ENCODE peak calls at places on chromosomes 7 and 10, in nine cellular contexts. G is H1, Q is psoas muscle, Z is ovary, F is astrocyte of the spinal cord, M is brain microvascular endothelial cell, D is astrocyte of the cerebellum, E is Calu3, R is bronchial epithelial cell. W is an unnamed sample.

GRCh38 chr7:143172354-143172753 is 10.9 kb upstream of the TAS2R39 start:
- DNase-seq in G (no peak), Q (peak; percentile 73), Z (no peak), F (no peak), M (no peak), D (no peak), E (peak; percentile 71), R (peak; percentile 56), W (peak; percentile 29)

GRCh38 chr7:105429746-105430612 is 41.3 kb upstream of the SRPK2 start:
- DNase-seq in G (no peak), Q (no peak), Z (no peak), F (peak; percentile 49), M (peak; percentile 52), D (no peak), E (peak; percentile 50), R (peak; percentile 63), W (peak; percentile 60)

GRCh38 chr10:107546239-107546638 is 381.7 kb upstream of the SORCS1 start:
- DNase-seq in G (no peak), Q (no peak), Z (no peak), F (peak; percentile 41), M (peak; percentile 44), D (no peak), E (no peak), R (peak; percentile 95), W (peak; percentile 47)

GRCh38 chr7:155356323-155357105 is 58.8 kb downstream of the INSIG1 start:
- DNase-seq in G (no peak), Q (peak; percentile 15), Z (no peak), F (peak; percentile 25), M (peak; percentile 18), D (no peak), E (peak; percentile 66), R (peak; percentile 20), W (no peak)

GRCh38 chr7:141421306-141421705 is 129.9 kb upstream of the AGK start:
- DNase-seq in G (no peak), Q (no peak), Z (no peak), F (no peak), M (no peak), D (no peak), E (no peak), R (no peak), W (no peak)

GRCh38 chr10:110649652-110650264 is 5.6 kb downstream of the RBM20 start:
- DNase-seq in G (no peak), Q (no peak), Z (no peak), F (no peak), M (no peak), D (no peak), E (no peak), R (no peak), W (no peak)

GRCh38 chr7:134720091-134720935 is 59.1 kb upstream of the CALD1 start:
- DNase-seq in G (no peak), Q (no peak), Z (no peak), F (peak; percentile 81), M (peak; percentile 40), D (no peak), E (no peak), R (no peak), W (no peak)

GRCh38 chr7:129612112-129613015 is 844 bp downstream of the NRF1 start:
- DNase-seq in G (no peak), Q (peak; percentile 78), Z (peak; percentile 68), F (peak; percentile 55), M (no peak), D (peak; percentile 19), E (peak; percentile 28), R (peak; percentile 50), W (peak; percentile 61)

GRCh38 chr7:27921081-27921836 is 181.3 kb downstream of the TAX1BP1 start:
- DNase-seq in G (peak; percentile 41), Q (no peak), Z (peak; percentile 25), F (peak; percentile 89), M (peak; percentile 70), D (peak; percentile 81), E (peak; percentile 70), R (peak; percentile 73), W (peak; percentile 91)

GRCh38 chr7:30252885-30253795 is 31.3 kb upstream of the ZNRF2 start:
- DNase-seq in G (no peak), Q (peak; percentile 77), Z (peak; percentile 26), F (peak; percentile 71), M (peak; percentile 31), D (peak; percentile 35), E (peak; percentile 73), R (peak; percentile 44), W (peak; percentile 84)

GRCh38 chr10:11573497-11573896 is 38.0 kb downstream of the USP6NL start:
- DNase-seq in G (no peak), Q (no peak), Z (no peak), F (peak; percentile 30), M (peak; percentile 5), D (no peak), E (no peak), R (no peak), W (peak; percentile 66)

GRCh38 chr10:121667948-121668335 is 69.7 kb upstream of the FGFR2 start:
- DNase-seq in G (no peak), Q (no peak), Z (no peak), F (peak; percentile 19), M (no peak), D (peak; percentile 1), E (no peak), R (peak; percentile 85), W (no peak)

DNA sequence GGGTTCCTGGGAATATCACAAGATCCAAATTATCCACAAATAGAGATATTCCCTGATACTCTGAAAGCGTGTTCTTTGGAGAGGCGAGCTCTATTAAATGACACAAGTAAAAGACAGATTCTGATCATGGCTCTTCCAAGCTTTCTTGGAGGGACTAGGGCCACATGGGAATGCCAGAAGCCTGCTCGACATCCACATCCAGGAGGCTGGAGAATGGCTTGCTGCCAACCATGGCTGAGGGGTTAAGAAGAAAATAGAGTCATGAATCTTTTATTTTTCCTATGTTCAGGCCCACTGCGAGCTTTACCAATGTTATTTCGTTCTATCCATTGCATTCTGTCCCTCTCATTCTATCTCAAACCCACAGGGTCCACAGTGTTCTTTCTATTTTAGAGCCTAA is 1018.0 kb upstream of the CELF2 start:
- DNase-seq in G (no peak), Q (no peak), Z (no peak), F (no peak), M (no peak), D (no peak), E (no peak), R (no peak), W (no peak)
- TF ChIP-seq CTCF in G (no peak), Q (no peak), Z (no peak), F (no peak), M (no peak), D (no peak), E (no peak), R (no peak), W (no peak)

GRCh38 chr7:46389131-46389530 is 468.1 kb upstream of the IGFBP3 start:
- DNase-seq in G (no peak), Q (no peak), Z (no peak), F (no peak), M (no peak), D (no peak), E (no peak), R (no peak), W (no peak)

GRCh38 chr7:46393142-46393541 is 472.1 kb upstream of the IGFBP3 start:
- DNase-seq in G (no peak), Q (no peak), Z (no peak), F (no peak), M (no peak), D (no peak), E (no peak), R (no peak), W (no peak)

GRCh38 chr7:46387646-46388045 is 466.6 kb upstream of the IGFBP3 start:
- DNase-seq in G (no peak), Q (no peak), Z (no peak), F (peak; percentile 27), M (peak; percentile 45), D (no peak), E (no peak), R (peak; percentile 41), W (peak; percentile 88)

GRCh38 chr7:46391215-46391614 is 470.1 kb upstream of the IGFBP3 start:
- DNase-seq in G (no peak), Q (no peak), Z (no peak), F (peak; percentile 13), M (no peak), D (no peak), E (no peak), R (no peak), W (no peak)

GRCh38 chr7:46390042-46390441 is 469.0 kb upstream of the IGFBP3 start:
- DNase-seq in G (no peak), Q (no peak), Z (no peak), F (no peak), M (peak; percentile 25), D (no peak), E (no peak), R (no peak), W (peak; percentile 6)
- TF ChIP-seq CTCF in G (no peak), Q (no peak), Z (no peak), F (peak; percentile 4), M (peak; percentile 30), D (no peak), E (no peak), R (no peak), W (no peak)

DNA sequence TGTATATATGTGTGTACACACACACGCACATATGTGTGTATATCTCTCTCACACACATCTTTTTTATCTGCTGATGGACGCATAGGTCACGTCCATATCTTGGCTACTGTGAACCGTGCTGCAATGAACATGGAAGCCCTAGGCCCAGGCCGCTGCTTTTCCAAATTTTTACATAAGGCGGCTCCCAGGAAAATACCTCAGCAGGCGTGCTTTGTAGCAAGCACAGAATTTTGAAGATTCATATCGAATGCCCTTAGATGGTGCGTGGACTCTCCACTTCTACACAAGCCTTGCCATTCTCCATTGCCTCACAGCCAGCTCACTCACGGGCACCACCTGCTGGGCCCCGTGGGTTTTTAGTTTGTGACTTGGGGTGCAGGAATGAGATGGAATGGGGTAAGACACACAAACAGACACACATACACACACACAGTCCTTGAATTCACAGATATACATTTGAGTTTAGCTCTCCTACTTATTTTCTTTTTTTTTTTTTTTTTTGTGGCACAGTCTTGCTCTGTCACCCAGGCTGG is 57.9 kb upstream of the RNF32 start:
- DNase-seq in G (no peak), Q (no peak), Z (no peak), F (no peak), M (no peak), D (no peak), E (no peak), R (no peak), W (no peak)
- TF ChIP-seq CTCF in G (no peak), Q (no peak), Z (no peak), F (no peak), M (no peak), D (no peak), E (no peak), R (no peak), W (no peak)

GRCh38 chr7:132446666-132447217 is 129.5 kb downstream of the PLXNA4 start:
- DNase-seq in G (no peak), Q (no peak), Z (no peak), F (no peak), M (no peak), D (no peak), E (no peak), R (no peak), W (no peak)
- TF ChIP-seq CTCF in G (peak; percentile 10), Q (no peak), Z (no peak), F (no peak), M (no peak), D (no peak), E (no peak), R (no peak), W (no peak)

GRCh38 chr7:81181066-81181465 is 262.2 kb upstream of the SEMA3C start:
- DNase-seq in G (no peak), Q (no peak), Z (no peak), F (no peak), M (no peak), D (no peak), E (no peak), R (no peak), W (no peak)
- TF ChIP-seq CTCF in G (no peak), Q (no peak), Z (no peak), F (no peak), M (no peak), D (no peak), E (no peak), R (no peak), W (no peak)

GRCh38 chr10:60456053-60456452 is 66.4 kb upstream of the ANK3 start:
- DNase-seq in G (no peak), Q (no peak), Z (no peak), F (no peak), M (no peak), D (no peak), E (no peak), R (peak; percentile 23), W (no peak)
- TF ChIP-seq CTCF in G (peak; percentile 64), Q (no peak), Z (no peak), F (no peak), M (peak; percentile 62), D (peak; percentile 12), E (no peak), R (no peak), W (peak; percentile 50)